ENCODE peak calls at places on chromosomes 4 and X, in five cellular contexts. R, U, E, N and T are unnamed samples. For H3K4me1, the result is how much of the 10 kb centered on the place peaks cover.

GRCh38 chr4:73679836-73680235 is 59.6 kb upstream of the RASSF6 start:
- DNase-seq in U (no peak), E (no peak), R (peak), N (no peak), T (no peak)

GRCh38 chrX:81120936-81121351 is 80.8 kb downstream of the HMGN5 start:
- DNase-seq in R (peak), N (peak), U (peak), E (peak), T (peak)

GRCh38 chr4:57219389-57219890 is 109.3 kb upstream of the IGFBP7 start:
- DNase-seq in R (no peak), U (no peak), N (no peak), E (no peak), T (no peak)

GRCh38 chrX:107579956-107580355 is 48.4 kb upstream of the PRPS1 start:
- DNase-seq in E (no peak), U (no peak), N (no peak), R (peak), T (no peak)

GRCh38 chr4:114598191-114599121 is at the start of gene UGT8:
- DNase-seq in N (no peak), R (peak), U (peak), E (peak), T (peak)

GRCh38 chrX:101999644-102000539 is 68.1 kb upstream of the ZMAT1 start:
- DNase-seq in E (no peak), R (no peak), N (no peak), U (no peak), T (no peak)

GRCh38 chr4:98993419-98994071 is 2.0 kb upstream of the METAP1 start:
- DNase-seq in N (peak), E (peak), U (peak), R (no peak), T (no peak)

GRCh38 chr4:67929447-67929846 is 33.8 kb downstream of the TMPRSS11A start:
- DNase-seq in R (peak), U (no peak), N (no peak), E (no peak), T (no peak)

GRCh38 chr4:82823062-82823461 is 24.5 kb upstream of the SCD5 start:
- DNase-seq in E (no peak), N (no peak), U (no peak), R (peak), T (no peak)

GRCh38 chr4:48906283-48907173 is at the start of gene OCIAD2:
- DNase-seq in R (peak), E (peak), N (peak), U (peak), T (peak)

GRCh38 chr4:35965300-35965699 is 279.0 kb downstream of the ARAP2 start:
- DNase-seq in N (no peak), E (no peak), R (no peak), U (no peak), T (no peak)

GRCh38 chrX:19774905-19775304 is 112.5 kb downstream of the SH3KBP1 start:
- DNase-seq in E (no peak), U (no peak), R (no peak), N (no peak), T (no peak)

GRCh38 chrX:133776072-133776471 is 209.3 kb downstream of the GPC3 start:
- DNase-seq in N (no peak), E (no peak), R (no peak), U (no peak), T (no peak)

GRCh38 chr4:104015680-104016079 is 295.9 kb upstream of the TACR3 start:
- DNase-seq in R (no peak), N (no peak), U (no peak), E (no peak), T (no peak)

GRCh38 chr4:15963001-15963451 is at the start of gene FGFBP2:
- DNase-seq in E (peak), N (no peak), R (peak), U (no peak), T (peak)

GRCh38 chrX:116272328-116272727 is 101.8 kb downstream of the AGTR2 start:
- DNase-seq in U (no peak), E (no peak), N (no peak), R (peak), T (no peak)

GRCh38 chrX:74251006-74251930 is 52.7 kb upstream of the ZCCHC13 start:
- DNase-seq in U (no peak), N (no peak), R (peak), E (no peak), T (no peak)

GRCh38 chr4:39104255-39104654 is 42.2 kb downstream of the KLHL5 start:
- DNase-seq in N (no peak), U (no peak), E (no peak), R (no peak), T (no peak)

GRCh38 chrX:74179071-74179470 is 124.9 kb upstream of the ZCCHC13 start:
- DNase-seq in E (no peak), R (peak), U (no peak), N (no peak), T (no peak)

GRCh38 chr4:72569719-72570235 is 756 bp upstream of the ADAMTS3 start:
- DNase-seq in N (no peak), R (peak), U (no peak), E (no peak), T (no peak)

GRCh38 chrX:41381685-41382084 is 47.7 kb downstream of the DDX3X start:
- DNase-seq in R (peak), E (peak), N (no peak), U (peak), T (no peak)

GRCh38 chrX:48806088-48806487 is 4.2 kb downstream of the HDAC6 start:
- DNase-seq in U (no peak), R (no peak), N (no peak), E (no peak), T (no peak)

GRCh38 chr4:73723029-73723428 is 17.3 kb upstream of the CXCL8 start:
- DNase-seq in E (no peak), N (no peak), U (no peak), R (no peak), T (no peak)

GRCh38 chrX:70196961-70197805 is 19.9 kb downstream of the DGAT2L6 start:
- DNase-seq in N (peak), R (peak), E (no peak), U (peak), T (no peak)

GRCh38 chrX:1165535-1166196 is 46.8 kb downstream of the CRLF2 start:
- DNase-seq in E (no peak), R (peak), U (no peak), N (no peak), T (no peak)

GRCh38 chrX:109350051-109350450 is 131.8 kb downstream of the GUCY2F start:
- DNase-seq in E (no peak), N (no peak), R (no peak), U (no peak), T (no peak)

GRCh38 chr4:139642364-139642763 is 23.3 kb upstream of the MGST2 start:
- DNase-seq in N (no peak), U (no peak), E (no peak), R (peak), T (no peak)

GRCh38 chr4:152805818-152806217 is 26.1 kb downstream of the ARFIP1 start:
- DNase-seq in U (no peak), E (no peak), N (no peak), R (no peak), T (no peak)

GRCh38 chr4:106132045-106132444 is 184.0 kb downstream of the TBCK start:
- DNase-seq in E (no peak), U (no peak), N (no peak), R (no peak), T (no peak)

GRCh38 chr4:105963461-105964400 is 68.5 kb downstream of the NPNT start:
- DNase-seq in E (no peak), R (peak), N (no peak), U (no peak), T (no peak)

GRCh38 chrX:17075004-17075403 is 128.5 kb downstream of the REPS2 start:
- DNase-seq in U (no peak), R (no peak), E (no peak), N (no peak), T (no peak)

GRCh38 chr4:188660796-188661195 is 521.6 kb downstream of the TRIML1 start:
- DNase-seq in E (no peak), U (no peak), N (no peak), R (no peak), T (no peak)

GRCh38 chr4:27316176-27316575 is 455.5 kb downstream of the STIM2 start:
- DNase-seq in R (no peak), E (no peak), U (no peak), N (no peak), T (no peak)

GRCh38 chr4:1011022-1011694 is at the start of gene FGFRL1:
- DNase-seq in E (peak), U (peak), R (peak), N (peak), T (peak)
- H3K4me1 ChIP-seq in E (under half), U (under half), R (under half), N (under half), T (under half)

GRCh38 chr4:123340381-123340701 is 56.3 kb upstream of the SPRY1 start:
- DNase-seq in U (no peak), E (no peak), R (peak), N (no peak), T (no peak)
- H3K27ac ChIP-seq in U (no peak), E (peak), R (peak), N (no peak), T (no peak)

DNA sequence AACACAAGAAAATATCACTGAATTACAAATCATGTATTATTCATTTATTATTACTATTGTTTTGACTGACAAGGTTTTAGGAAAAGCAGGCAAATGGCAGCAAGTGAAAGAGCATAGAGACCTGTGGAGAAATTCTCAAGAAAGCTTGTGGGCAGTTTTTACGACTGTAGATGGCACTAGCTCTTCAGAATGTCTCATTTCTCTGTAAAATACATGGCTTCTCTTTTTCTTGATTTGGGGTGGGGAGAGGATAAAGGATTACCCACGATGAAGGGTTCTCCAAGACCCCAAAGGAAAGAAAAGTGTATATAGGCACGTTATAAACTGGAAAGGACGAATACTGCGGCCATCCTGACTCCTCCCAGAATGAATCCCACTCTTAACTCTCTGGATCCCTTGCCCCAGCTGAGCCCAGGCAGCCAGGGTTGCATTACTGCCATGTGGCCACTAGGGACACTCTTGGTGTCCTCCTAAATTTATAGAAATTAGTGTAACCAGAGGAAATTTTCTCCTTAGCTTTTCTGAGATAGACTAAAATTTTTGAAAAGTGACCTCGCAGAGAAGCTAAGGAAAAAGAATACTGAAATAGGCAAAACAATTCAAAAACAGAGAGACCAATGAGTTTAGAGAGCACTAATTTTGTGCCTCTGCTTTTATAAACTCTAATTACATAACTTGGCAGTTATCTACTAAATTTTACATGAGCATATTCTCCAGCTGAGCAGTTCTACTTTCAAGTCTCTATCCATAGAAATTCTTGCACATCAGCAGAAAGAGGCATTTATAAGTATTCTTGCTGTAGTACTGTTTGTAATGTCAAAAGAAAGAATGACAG is 37.7 kb upstream of the PCDH19 start:
- DNase-seq in R (peak), E (peak), U (no peak), N (peak), T (no peak)
- H3K4me3 ChIP-seq in R (peak), E (no peak), U (no peak), N (no peak), T (no peak)

DNA sequence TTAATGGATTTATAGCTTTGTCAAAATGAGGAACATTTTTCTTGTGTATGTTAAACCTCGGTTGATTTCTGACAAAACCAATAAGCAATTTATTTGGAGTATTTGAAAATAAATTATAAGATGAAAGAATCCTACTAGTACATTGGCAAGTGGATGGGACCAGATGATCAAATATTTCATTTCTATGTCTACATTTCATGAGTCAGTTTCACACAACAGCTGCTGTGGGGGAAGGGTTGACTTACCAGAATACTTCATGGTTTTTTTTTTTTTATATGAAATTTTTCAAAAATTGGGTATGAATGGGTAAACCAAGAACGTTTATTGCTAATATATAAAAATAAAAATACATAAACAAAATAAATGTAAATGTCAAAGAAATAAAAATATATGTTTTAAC is 39.4 kb downstream of the RAPGEF2 start:
- DNase-seq in N (no peak), R (peak), U (no peak), E (no peak), T (no peak)
- H3K4me1 ChIP-seq in N (under half), R (under half), U (under half), E (half or more), T (under half)

GRCh38 chrX:151680805-151681204 is 14.5 kb upstream of the PRRG3 start:
- DNase-seq in E (no peak), U (peak), N (no peak), R (peak), T (no peak)
- H3K27ac ChIP-seq in E (no peak), U (no peak), N (no peak), R (no peak), T (no peak)